ENCODE peak calls at places on chromosomes 2 and 18, in five cellular contexts. A, K, V, R and C are unnamed samples.

GRCh38 chr2:222404126-222404891 is 20.0 kb upstream of the SGPP2 start:
- DNase-seq in A (no peak), K (peak), V (no peak), R (no peak), C (no peak)

GRCh38 chr18:58004317-58004716 is 39.7 kb upstream of the NEDD4L start:
- DNase-seq in A (peak), K (no peak), V (peak), R (no peak), C (peak)

GRCh38 chr2:59312967-59313943 is 1072.1 kb upstream of the FANCL start:
- DNase-seq in A (no peak), K (no peak), V (no peak), R (no peak), C (no peak)

GRCh38 chr18:33839452-33840225 is 261.6 kb downstream of the ASXL3 start:
- DNase-seq in A (no peak), K (peak), V (peak), R (peak), C (peak)

GRCh38 chr2:28009732-28010131 is 119.2 kb downstream of the BABAM2 start:
- DNase-seq in A (no peak), K (no peak), V (peak), R (peak), C (no peak)

GRCh38 chr2:109418716-109419115 is 195.1 kb downstream of the SEPTIN10 start:
- DNase-seq in A (no peak), K (no peak), V (no peak), R (no peak), C (no peak)

GRCh38 chr2:132400169-132400900 is 16.3 kb upstream of the GPR39 start:
- DNase-seq in A (peak), K (no peak), V (peak), R (peak), C (peak)

GRCh38 chr2:106649306-106649705 is 162.1 kb downstream of the CD8B2 start:
- DNase-seq in A (no peak), K (no peak), V (no peak), R (no peak), C (no peak)

GRCh38 chr18:21538230-21538629 is 62.3 kb downstream of the ESCO1 start:
- DNase-seq in A (no peak), K (no peak), V (no peak), R (no peak), C (no peak)

GRCh38 chr18:73945130-73945792 is 202.4 kb downstream of the FBXO15 start:
- DNase-seq in A (no peak), K (no peak), V (no peak), R (no peak), C (no peak)

GRCh38 chr2:218229239-218229638 is 12.2 kb downstream of the ARPC2 start:
- DNase-seq in A (peak), K (no peak), V (peak), R (no peak), C (no peak)

GRCh38 chr2:119517433-119517832 is 6.8 kb downstream of the SCTR start:
- DNase-seq in A (no peak), K (peak), V (peak), R (peak), C (no peak)

GRCh38 chr2:189213226-189213625 is 33.7 kb upstream of the COL5A2 start:
- DNase-seq in A (no peak), K (no peak), V (peak), R (no peak), C (no peak)

GRCh38 chr2:65370387-65371093 is 61.9 kb downstream of the SPRED2 start:
- DNase-seq in A (no peak), K (no peak), V (no peak), R (no peak), C (no peak)

GRCh38 chr2:17309741-17310339 is 208.4 kb downstream of the RAD51AP2 start:
- DNase-seq in A (peak), K (peak), V (peak), R (peak), C (no peak)

GRCh38 chr2:45595724-45596435 is 15.2 kb downstream of the SRBD1 start:
- DNase-seq in A (no peak), K (peak), V (peak), R (no peak), C (no peak)

GRCh38 chr2:74486141-74486540 is 3.3 kb downstream of the TTC31 start:
- DNase-seq in A (peak), K (no peak), V (no peak), R (no peak), C (no peak)

GRCh38 chr2:74481961-74482800 is 617 bp downstream of the CCDC142 start:
- DNase-seq in A (peak), K (peak), V (no peak), R (peak), C (no peak)

GRCh38 chr2:74482801-74483674 is at the start of the genes CCDC142 and TTC31:
- DNase-seq in A (peak), K (peak), V (peak), R (peak), C (peak)

DNA sequence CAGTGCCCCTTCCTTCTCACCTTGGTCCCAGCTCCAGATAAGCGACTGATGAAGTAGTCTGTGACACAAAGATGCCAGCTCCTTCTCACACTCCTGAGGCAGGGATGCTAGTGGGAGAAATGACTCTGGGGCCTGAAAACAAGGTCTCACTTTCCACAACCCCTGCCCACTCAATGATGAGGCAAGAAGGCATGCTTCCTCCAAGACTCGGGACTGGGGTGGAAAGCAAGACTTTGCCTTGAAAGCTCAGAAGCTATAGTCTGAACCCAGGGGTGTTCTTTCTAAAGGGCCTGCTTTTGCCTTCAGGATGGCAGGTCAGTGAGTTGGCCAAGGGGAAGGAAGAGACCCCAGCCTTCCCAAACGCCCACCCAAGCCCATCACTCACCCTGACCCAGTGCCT is 1.4 kb downstream of the CCDC142 start:
- DNase-seq in A (no peak), K (no peak), V (no peak), R (no peak), C (no peak)
- H3K27ac ChIP-seq in A (no peak), K (peak), V (peak), R (no peak), C (no peak)

DNA sequence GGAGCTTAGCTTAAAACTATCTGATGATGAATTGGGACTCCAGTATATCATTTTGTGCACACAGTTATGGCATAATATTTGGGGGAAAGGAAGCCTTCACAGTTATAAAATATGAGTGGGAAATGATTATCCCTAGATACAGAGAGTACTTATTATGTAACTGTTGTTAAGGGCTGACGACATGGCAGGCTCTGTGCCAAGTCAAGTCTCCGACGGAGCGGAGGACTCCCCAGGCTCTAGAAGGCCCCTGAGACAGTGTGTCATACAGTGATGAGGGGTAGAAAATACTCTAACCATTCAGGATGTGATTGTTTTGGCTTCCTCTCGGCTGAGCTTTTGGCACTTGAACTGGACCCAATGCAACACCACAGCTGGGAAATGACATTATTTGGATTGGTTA is 211.8 kb downstream of the SLC8A1 start:
- DNase-seq in A (no peak), K (peak), V (peak), R (peak), C (peak)
- H3K27ac ChIP-seq in A (no peak), K (peak), V (peak), R (no peak), C (peak)

GRCh38 chr2:26946841-26947784 is 23.3 kb upstream of the MAPRE3 start:
- DNase-seq in A (no peak), K (peak), V (peak), R (peak), C (no peak)
- H3K27ac ChIP-seq in A (no peak), K (no peak), V (no peak), R (no peak), C (no peak)

GRCh38 chr2:210195066-210195852 is 24.1 kb upstream of the KANSL1L start:
- DNase-seq in A (peak), K (no peak), V (peak), R (peak), C (no peak)

GRCh38 chr2:210188190-210188589 is 17.0 kb upstream of the KANSL1L start:
- DNase-seq in A (no peak), K (no peak), V (no peak), R (no peak), C (no peak)

GRCh38 chr2:210189452-210190143 is 18.4 kb upstream of the KANSL1L start:
- DNase-seq in A (no peak), K (no peak), V (no peak), R (no peak), C (no peak)

GRCh38 chr2:210188755-210189154 is 17.5 kb upstream of the KANSL1L start:
- DNase-seq in A (no peak), K (no peak), V (no peak), R (no peak), C (no peak)

GRCh38 chr2:210190345-210190744 is 19.1 kb upstream of the KANSL1L start:
- DNase-seq in A (no peak), K (no peak), V (no peak), R (no peak), C (no peak)
- H3K27ac ChIP-seq in A (no peak), K (no peak), V (no peak), R (peak), C (no peak)

GRCh38 chr2:235343156-235343774 is 150.6 kb upstream of the AGAP1 start:
- DNase-seq in A (no peak), K (no peak), V (no peak), R (no peak), C (no peak)
- H3K27ac ChIP-seq in A (no peak), K (no peak), V (peak), R (no peak), C (no peak)

DNA sequence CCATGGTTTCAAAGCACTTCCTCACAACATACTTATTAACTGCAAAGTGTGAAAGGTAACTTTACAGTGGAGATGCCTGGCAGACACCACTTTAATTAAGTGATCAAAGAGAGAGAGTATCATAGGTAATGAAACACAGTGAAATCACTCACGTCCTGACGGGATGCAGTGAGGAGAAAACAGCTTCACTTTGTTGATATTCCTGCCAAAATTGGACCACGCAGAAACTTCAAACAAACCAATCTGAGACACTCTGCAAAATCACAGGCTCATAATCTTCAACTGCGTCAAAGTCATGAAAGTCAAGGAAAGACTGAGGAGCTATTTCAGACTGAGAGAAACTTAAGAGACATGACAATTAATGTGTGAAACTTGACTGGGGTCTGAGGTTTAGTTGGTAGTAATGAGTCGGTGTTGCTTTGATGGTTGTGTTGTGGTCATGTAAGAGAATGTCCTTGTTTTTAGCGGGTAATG is 66.0 kb upstream of the ITGB6 start:
- DNase-seq in A (no peak), K (no peak), V (no peak), R (no peak), C (no peak)
- H3K27ac ChIP-seq in A (no peak), K (no peak), V (no peak), R (no peak), C (no peak)

GRCh38 chr2:239234151-239234825 is 166.5 kb downstream of the HDAC4 start:
- DNase-seq in A (peak), K (no peak), V (no peak), R (no peak), C (no peak)

GRCh38 chr2:239234826-239235175 is 166.0 kb downstream of the HDAC4 start:
- DNase-seq in A (no peak), K (no peak), V (no peak), R (no peak), C (no peak)

GRCh38 chr2:239236043-239236807 is 164.6 kb downstream of the HDAC4 start:
- DNase-seq in A (no peak), K (no peak), V (no peak), R (no peak), C (no peak)

GRCh38 chr2:239236808-239237205 is 164.0 kb downstream of the HDAC4 start:
- DNase-seq in A (no peak), K (no peak), V (no peak), R (no peak), C (no peak)

DNA sequence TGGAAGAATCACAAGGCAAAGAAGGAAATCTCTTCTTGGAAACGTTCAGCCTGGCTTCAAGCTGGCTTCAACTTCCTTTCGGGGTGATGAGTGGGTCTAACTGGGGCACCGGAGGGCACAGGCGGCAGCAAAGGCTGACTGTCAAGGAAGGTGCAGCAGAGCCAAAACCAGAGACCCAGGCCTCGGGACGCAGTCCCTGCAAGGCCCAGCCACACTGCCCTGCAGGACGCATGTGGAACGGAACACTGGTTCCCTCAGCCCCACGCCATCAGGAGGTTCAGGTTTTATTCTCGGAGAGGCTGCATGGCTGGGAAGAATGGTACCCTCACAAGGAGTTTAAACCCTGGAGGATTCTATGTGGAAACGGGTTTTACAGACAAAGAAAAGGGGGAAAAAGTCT is 165.5 kb downstream of the HDAC4 start:
- DNase-seq in A (peak), K (no peak), V (no peak), R (no peak), C (no peak)
- H3K27ac ChIP-seq in A (no peak), K (no peak), V (no peak), R (no peak), C (no peak)

DNA sequence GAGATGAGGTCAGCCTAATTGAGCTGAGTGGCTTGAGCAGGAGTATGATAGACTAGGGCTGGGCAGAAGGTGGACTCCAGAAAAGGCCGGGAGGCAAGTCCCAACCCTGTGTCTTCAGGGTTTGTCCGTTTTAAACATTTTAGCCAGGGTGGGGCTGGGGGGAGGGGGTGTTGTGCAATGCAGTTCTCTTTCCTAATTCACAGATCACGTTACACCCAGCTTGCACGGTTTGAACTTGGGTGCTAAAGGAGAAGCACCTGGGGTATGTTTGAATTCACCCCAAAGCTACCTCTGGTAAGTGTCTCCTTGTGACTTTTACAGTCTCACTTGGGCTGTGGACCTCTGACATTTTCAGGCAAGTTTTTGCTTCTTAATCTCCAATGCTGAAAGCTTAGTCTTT is 233.3 kb downstream of the AGAP1 start:
- DNase-seq in A (peak), K (no peak), V (peak), R (no peak), C (no peak)
- H3K27ac ChIP-seq in A (peak), K (no peak), V (no peak), R (no peak), C (no peak)

DNA sequence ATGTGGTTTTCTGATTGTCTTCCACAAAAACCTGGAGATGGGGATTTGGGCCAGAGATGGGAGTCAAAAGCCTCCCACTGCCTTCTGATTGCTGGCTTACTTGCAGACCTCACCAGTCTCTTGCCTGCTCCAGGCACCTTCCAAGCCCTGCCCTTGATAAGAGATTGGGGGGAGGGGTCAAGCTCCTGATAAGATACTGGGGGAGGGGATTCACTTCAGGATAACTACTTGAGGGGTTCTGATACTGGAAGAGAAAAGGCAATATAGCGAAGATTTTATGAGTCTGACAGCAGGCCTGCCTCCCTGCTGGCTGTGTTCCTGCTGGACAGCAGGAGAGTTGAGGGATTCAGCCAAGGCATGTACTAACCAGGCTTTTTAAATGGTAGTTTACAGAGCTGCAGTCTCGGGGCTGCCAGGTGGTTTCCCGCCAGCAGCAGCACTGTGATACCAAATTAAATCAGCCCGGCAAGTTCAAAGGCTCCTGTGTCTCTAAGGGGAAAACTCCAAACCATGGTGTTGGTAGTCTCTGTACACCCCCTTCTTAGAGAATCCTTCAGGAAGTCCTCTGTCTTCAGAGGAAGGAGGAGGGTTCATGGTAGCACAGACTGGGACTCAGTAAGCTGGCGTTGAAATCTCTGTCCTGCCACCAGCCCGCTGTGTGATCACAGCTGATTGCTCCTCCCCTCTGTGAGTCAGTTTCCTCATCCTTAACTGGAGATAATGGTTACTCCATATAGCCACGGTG is 58.3 kb downstream of the FBXO36 start:
- DNase-seq in A (no peak), K (peak), V (peak), R (peak), C (peak)
- H3K27ac ChIP-seq in A (no peak), K (peak), V (peak), R (peak), C (peak)

GRCh38 chr2:238459081-238459629 is 32.4 kb downstream of the ASB1 start:
- DNase-seq in A (no peak), K (no peak), V (peak), R (no peak), C (no peak)
- H3K27ac ChIP-seq in A (no peak), K (peak), V (peak), R (no peak), C (no peak)